ENCODE peak calls at places on chromosomes 2 and 18, in four cellular contexts. R, L, B and U are unnamed samples.

GRCh38 chr18:3816601-3817363 is 366.8 kb downstream of the TGIF1 start:
- DNase-seq in R (peak), L (no peak), B (no peak), U (no peak)

GRCh38 chr2:4188561-4188960 is 485.2 kb downstream of the DCDC2C start:
- DNase-seq in R (no peak), L (no peak), B (no peak), U (no peak)

GRCh38 chr18:48718251-48718959 is 179.6 kb downstream of the CTIF start:
- DNase-seq in R (no peak), L (no peak), B (no peak), U (no peak)

GRCh38 chr18:73462092-73462491 is 594.3 kb upstream of the NETO1 start:
- DNase-seq in R (no peak), L (no peak), B (no peak), U (no peak)

GRCh38 chr2:240569523-240569997 is 1.3 kb downstream of the RNPEPL1 start:
- DNase-seq in R (no peak), L (no peak), B (peak), U (no peak)

GRCh38 chr18:26103579-26103978 is 13.2 kb upstream of the SS18 start:
- DNase-seq in R (peak), L (no peak), B (peak), U (no peak)

GRCh38 chr2:214484701-214485100 is 73.8 kb downstream of the VWC2L start:
- DNase-seq in R (no peak), L (no peak), B (no peak), U (no peak)

GRCh38 chr2:195160959-195161358 is 496.1 kb upstream of the SLC39A10 start:
- DNase-seq in R (no peak), L (no peak), B (no peak), U (no peak)

GRCh38 chr2:232331071-232331470 is 47.5 kb upstream of the ALPP start:
- DNase-seq in R (no peak), L (no peak), B (no peak), U (no peak)

GRCh38 chr2:111654829-111655228 is 229.2 kb downstream of the ANAPC1 start:
- DNase-seq in R (no peak), L (no peak), B (no peak), U (no peak)

GRCh38 chr2:170842785-170843184 is 26.1 kb downstream of the GAD1 start:
- DNase-seq in R (no peak), L (no peak), B (no peak), U (no peak)

GRCh38 chr2:10658041-10658913 is 31.5 kb downstream of the NOL10 start:
- DNase-seq in R (no peak), L (no peak), B (no peak), U (no peak)

GRCh38 chr2:71831208-71831577 is 316.5 kb downstream of the CYP26B1 start:
- DNase-seq in R (no peak), L (no peak), B (no peak), U (no peak)

GRCh38 chr2:64655873-64656272 is 2.2 kb upstream of the SERTAD2 start:
- DNase-seq in R (no peak), L (no peak), B (no peak), U (no peak)

GRCh38 chr2:101983928-101984327 is 7.8 kb upstream of the IL1R2 start:
- DNase-seq in R (peak), L (no peak), B (no peak), U (no peak)

GRCh38 chr2:218992703-218993344 is 398 bp downstream of the CRYBA2 start:
- DNase-seq in R (no peak), L (no peak), B (no peak), U (no peak)

GRCh38 chr2:237435844-237436590 is 22.1 kb upstream of the COL6A3 start:
- DNase-seq in R (no peak), L (no peak), B (no peak), U (no peak)

GRCh38 chr2:23380562-23381065 is 4.4 kb upstream of the KLHL29 start:
- DNase-seq in R (no peak), L (no peak), B (no peak), U (peak)

GRCh38 chr2:158414538-158414937 is 42.0 kb downstream of the CCDC148 start:
- DNase-seq in R (no peak), L (no peak), B (no peak), U (no peak)

GRCh38 chr2:239293450-239294430 is 107.1 kb downstream of the HDAC4 start:
- DNase-seq in R (no peak), L (no peak), B (no peak), U (no peak)

GRCh38 chr2:66240284-66240683 is 194.6 kb upstream of the MEIS1 start:
- DNase-seq in R (no peak), L (no peak), B (no peak), U (no peak)

GRCh38 chr18:58045265-58046086 is 1.4 kb downstream of the NEDD4L start:
- DNase-seq in R (peak), L (no peak), B (peak), U (peak)

GRCh38 chr2:8358179-8358578 is 323.7 kb upstream of the ID2 start:
- DNase-seq in R (no peak), L (no peak), B (no peak), U (no peak)

GRCh38 chr2:221018262-221018661 is 553.8 kb downstream of the EPHA4 start:
- DNase-seq in R (no peak), L (no peak), B (no peak), U (no peak)

GRCh38 chr2:26274058-26274613 is 29.4 kb downstream of the HADHB start:
- DNase-seq in R (peak), L (no peak), B (no peak), U (no peak)

GRCh38 chr2:169343202-169343601 is 19.1 kb downstream of the LRP2 start:
- DNase-seq in R (no peak), L (no peak), B (no peak), U (no peak)

GRCh38 chr2:43086451-43087221 is 139.8 kb downstream of the ZFP36L2 start:
- DNase-seq in R (peak), L (no peak), B (no peak), U (no peak)

GRCh38 chr2:207133862-207134519 is 31.8 kb downstream of the KLF7 start:
- DNase-seq in R (no peak), L (no peak), B (no peak), U (no peak)

GRCh38 chr2:109209941-109210340 is 80.9 kb downstream of the SH3RF3 start:
- DNase-seq in R (no peak), L (no peak), B (no peak), U (no peak)

GRCh38 chr2:23312996-23313606 is 71.9 kb upstream of the KLHL29 start:
- DNase-seq in R (no peak), L (peak), B (peak), U (peak)

GRCh38 chr18:11553098-11553940 is 56.1 kb upstream of the SLC35G4 start:
- DNase-seq in R (peak), L (peak), B (peak), U (peak)

GRCh38 chr2:69798466-69798908 is 31.0 kb upstream of the GMCL1 start:
- DNase-seq in R (no peak), L (no peak), B (peak), U (no peak)

GRCh38 chr2:192267484-192267883 is 72.8 kb upstream of the TMEFF2 start:
- DNase-seq in R (no peak), L (no peak), B (no peak), U (no peak)

GRCh38 chr2:148970393-148970792 is 68.1 kb upstream of the LYPD6B start:
- DNase-seq in R (no peak), L (no peak), B (no peak), U (no peak)

GRCh38 chr2:152525277-152525838 is 190.4 kb downstream of the FMNL2 start:
- DNase-seq in R (peak), L (no peak), B (no peak), U (no peak)

DNA sequence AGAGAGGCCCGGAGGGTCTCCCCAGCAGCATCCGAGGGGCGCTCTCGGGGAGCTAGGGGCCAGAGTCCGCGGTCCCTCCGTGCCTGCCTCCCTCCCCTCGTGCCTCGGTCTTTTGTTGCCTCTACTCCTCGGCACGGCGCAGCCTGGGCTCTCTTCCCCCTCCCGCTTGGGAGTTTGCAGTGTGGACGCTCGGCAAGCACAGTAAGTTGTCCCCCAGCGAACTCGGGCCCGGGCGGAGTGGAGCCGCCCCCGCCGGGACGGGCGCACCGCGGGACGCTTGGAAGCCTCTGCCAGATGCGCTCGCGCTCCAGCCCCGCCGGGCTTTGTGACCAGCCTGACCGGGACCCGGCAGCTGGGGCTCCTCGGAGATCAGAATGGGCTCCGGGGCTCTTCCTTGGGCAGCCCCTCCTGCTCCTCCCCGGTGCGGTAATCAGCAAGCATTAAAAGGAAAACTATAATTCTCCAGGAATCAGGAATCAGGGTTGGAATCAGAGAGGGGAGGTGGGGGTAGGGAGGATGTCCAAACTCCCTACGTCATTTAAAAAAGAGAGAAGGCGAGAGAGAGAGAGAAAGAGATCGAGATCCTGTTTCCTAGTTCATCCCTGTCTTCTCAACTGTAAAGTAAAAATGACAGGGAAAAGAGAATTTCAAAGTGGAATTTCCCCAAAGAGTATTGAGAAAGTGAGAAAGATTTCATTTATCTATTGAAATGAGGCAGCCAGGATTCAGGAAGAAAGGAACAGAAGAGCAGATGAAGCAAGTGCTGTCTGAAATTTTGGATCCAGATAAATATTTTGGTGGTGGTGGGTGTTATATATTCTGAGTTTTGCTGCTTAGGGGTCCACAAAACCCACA is 791 bp upstream of the TMEM200C start:
- DNase-seq in R (no peak), L (no peak), B (peak), U (peak)
- TF ChIP-seq POLR2A in R (no peak), L (no peak), B (no peak), U (no peak)

GRCh38 chr2:3182848-3183247 is 194.8 kb downstream of the EIPR1 start:
- DNase-seq in R (no peak), L (no peak), B (no peak), U (no peak)
- TF ChIP-seq TAF1 in R (no peak), L (no peak), B (no peak), U (no peak)

GRCh38 chr2:33134086-33134763 is 187.5 kb downstream of the LTBP1 start:
- DNase-seq in R (peak), L (no peak), B (no peak), U (no peak)
- TF ChIP-seq POLR2A in R (no peak), L (no peak), B (no peak), U (no peak)

DNA sequence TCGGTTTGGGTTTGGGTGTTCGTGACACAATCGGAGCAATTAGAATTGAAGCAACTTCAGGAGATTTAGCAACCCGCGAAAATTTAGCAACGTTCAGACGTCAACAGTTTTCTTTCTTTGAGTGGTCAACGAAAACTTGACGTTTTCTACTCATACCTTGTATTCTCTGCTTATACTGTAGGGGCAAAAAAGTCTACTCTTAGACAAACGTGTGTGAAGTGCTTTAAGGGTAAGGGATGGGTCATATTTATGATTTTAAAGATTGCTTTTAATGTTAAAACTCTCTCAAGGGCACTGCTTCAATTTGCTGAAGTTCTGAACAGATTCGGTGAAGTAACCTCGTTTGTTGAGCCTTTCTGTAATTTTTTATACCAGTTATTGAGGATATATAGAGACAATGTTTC is 9.5 kb downstream of the OTX1 start:
- DNase-seq in R (no peak), L (no peak), B (no peak), U (no peak)
- TF ChIP-seq TAF1 in R (no peak), L (no peak), B (no peak), U (no peak)